ENCODE peak calls at places on chromosomes 7 and 10, in seven cellular contexts. T, M, J, X, N, W and U are unnamed samples.
A peak's percentile ranks its signal among the peaks of the same experiment; 100 is the strongest.

GRCh38 chr10:124626759-124627380 is 117.3 kb downstream of the FAM53B start:
- DNase-seq in N (no peak), J (no peak), W (peak; percentile 47), M (peak; percentile 60), X (no peak), T (peak; percentile 82), U (no peak)

GRCh38 chr10:80540136-80540535 is 2.4 kb downstream of the SH2D4B start:
- DNase-seq in J (no peak), N (no peak), W (no peak), X (no peak), T (no peak), M (no peak), U (no peak)

GRCh38 chr7:101124376-101125056 is 2.4 kb upstream of the SERPINE1 start:
- DNase-seq in N (no peak), T (no peak), X (no peak), W (no peak), J (no peak), M (no peak), U (no peak)

GRCh38 chr7:138089080-138089901 is 13.0 kb downstream of the AKR1D1 start:
- DNase-seq in X (no peak), J (no peak), M (no peak), W (no peak), T (no peak), N (peak; percentile 67), U (no peak)

GRCh38 chr10:69089638-69090599 is 2.0 kb downstream of the SRGN start:
- DNase-seq in J (no peak), N (no peak), T (peak; percentile 95), W (peak; percentile 85), X (peak; percentile 50), M (peak; percentile 96), U (no peak)

GRCh38 chr7:37354661-37355131 is 94.0 kb downstream of the ELMO1 start:
- DNase-seq in X (peak; percentile 56), M (peak; percentile 74), J (peak; percentile 93), W (no peak), T (peak; percentile 90), N (no peak), U (no peak)

GRCh38 chr7:127904706-127905056 is 126.6 kb downstream of the LRRC4 start:
- DNase-seq in N (no peak), J (no peak), M (no peak), W (no peak), T (no peak), X (no peak), U (no peak)

GRCh38 chr10:98391578-98391991 is 23.4 kb downstream of the PYROXD2 start:
- DNase-seq in M (no peak), N (no peak), J (peak; percentile 84), W (peak; percentile 14), X (no peak), T (peak; percentile 84), U (no peak)

GRCh38 chr7:80748302-80749042 is 110.0 kb downstream of the CD36 start:
- DNase-seq in T (no peak), X (no peak), J (no peak), W (no peak), N (no peak), M (no peak), U (no peak)

GRCh38 chr7:28029036-28029435 is 151.6 kb downstream of the JAZF1 start:
- DNase-seq in W (no peak), N (no peak), T (no peak), M (no peak), J (no peak), X (no peak), U (no peak)

GRCh38 chr7:106480161-106480579 is 180.8 kb downstream of the CCDC71L start:
- DNase-seq in N (no peak), J (no peak), X (no peak), W (no peak), M (no peak), T (peak; percentile 87), U (no peak)

GRCh38 chr10:114856544-114857287 is 35.1 kb downstream of the FHIP2A start:
- DNase-seq in J (no peak), X (no peak), T (peak; percentile 44), M (no peak), N (peak; percentile 32), W (no peak), U (peak; percentile 70)

GRCh38 chr10:96831200-96831866 is 765 bp upstream of the LCOR start:
- DNase-seq in X (peak; percentile 60), J (no peak), T (no peak), M (no peak), N (peak; percentile 47), W (no peak), U (no peak)

GRCh38 chr7:142807855-142808460 is 37.2 kb downstream of the PRSS2 start:
- DNase-seq in W (peak; percentile 66), T (peak; percentile 90), M (peak; percentile 83), N (peak; percentile 57), X (no peak), J (no peak), U (peak; percentile 76)

GRCh38 chr7:81603-82342 is 110.6 kb upstream of the FAM20C start:
- DNase-seq in T (no peak), N (no peak), X (no peak), M (no peak), J (peak; percentile 54), W (no peak), U (no peak)

GRCh38 chr7:34939175-34939574 is 98.1 kb downstream of the DPY19L1 start:
- DNase-seq in M (no peak), X (no peak), J (no peak), T (no peak), N (no peak), W (no peak), U (no peak)

GRCh38 chr7:138865843-138866242 is 67.8 kb upstream of the ATP6V0A4 start:
- DNase-seq in X (no peak), N (no peak), M (peak; percentile 56), J (no peak), W (peak; percentile 38), T (peak; percentile 80), U (no peak)

GRCh38 chr10:131396108-131397010 is 84.8 kb upstream of the TCERG1L start:
- DNase-seq in T (no peak), W (no peak), M (no peak), N (no peak), J (no peak), X (no peak), U (no peak)

GRCh38 chr7:92716825-92717580 is 119.4 kb downstream of the CDK6 start:
- DNase-seq in T (no peak), J (no peak), W (no peak), N (no peak), X (no peak), M (no peak), U (no peak)

GRCh38 chr10:78931333-78932083 is 137.3 kb upstream of the ZMIZ1 start:
- DNase-seq in X (no peak), J (peak; percentile 82), N (no peak), T (no peak), M (no peak), W (no peak), U (peak; percentile 42)

GRCh38 chr7:100691676-100692577 is 2.1 kb downstream of the GIGYF1 start:
- DNase-seq in W (peak; percentile 76), J (peak; percentile 87), X (peak; percentile 85), T (peak; percentile 80), N (no peak), M (peak; percentile 73), U (no peak)

GRCh38 chr10:42351745-42352144 is 286.6 kb downstream of the ZNF33B start:
- DNase-seq in W (no peak), N (no peak), T (no peak), X (no peak), M (no peak), J (no peak), U (no peak)

GRCh38 chr10:33434948-33435347 is 100.5 kb upstream of the NRP1 start:
- DNase-seq in W (no peak), X (no peak), J (no peak), M (no peak), N (no peak), T (no peak), U (no peak)

GRCh38 chr10:115989621-115990020 is 283.4 kb downstream of the GFRA1 start:
- DNase-seq in J (no peak), N (no peak), X (no peak), M (no peak), W (no peak), T (no peak), U (no peak)

GRCh38 chr10:84510121-84510520 is 181.7 kb downstream of the CCSER2 start:
- DNase-seq in T (no peak), W (no peak), J (no peak), X (no peak), M (no peak), N (no peak), U (no peak)

GRCh38 chr7:128886391-128887168 is 23.9 kb downstream of the ATP6V1F start:
- DNase-seq in W (no peak), T (no peak), M (no peak), J (no peak), X (no peak), N (no peak), U (no peak)

GRCh38 chr7:37942934-37943610 is 22.6 kb downstream of the EPDR1 start:
- DNase-seq in M (no peak), T (no peak), J (peak; percentile 70), N (peak; percentile 24), W (no peak), X (no peak), U (no peak)

GRCh38 chr7:7719235-7719634 is 828 bp upstream of the RPA3 start:
- DNase-seq in X (no peak), M (peak; percentile 47), W (peak; percentile 36), T (peak; percentile 92), J (no peak), N (peak; percentile 69), U (peak; percentile 39)

GRCh38 chr10:29412452-29413004 is 123.7 kb downstream of the LYZL1 start:
- DNase-seq in X (peak; percentile 19), W (no peak), T (peak; percentile 27), J (no peak), M (no peak), N (no peak), U (no peak)

GRCh38 chr10:101336382-101336781 is 17.6 kb upstream of the BTRC start:
- DNase-seq in T (no peak), M (no peak), N (no peak), W (no peak), J (no peak), X (no peak), U (no peak)

GRCh38 chr7:28732037-28732869 is 225.9 kb downstream of the TRIL start:
- DNase-seq in J (no peak), T (no peak), N (no peak), X (no peak), W (no peak), M (no peak), U (no peak)

GRCh38 chr7:26013551-26014083 is 138.4 kb upstream of the NFE2L3 start:
- DNase-seq in M (no peak), W (no peak), T (no peak), N (no peak), J (no peak), X (no peak), U (no peak)

GRCh38 chr10:133379152-133379800 is at the start of gene PAOX:
- DNase-seq in T (peak; percentile 60), W (peak; percentile 65), J (peak; percentile 83), X (peak; percentile 57), M (peak; percentile 75), N (no peak), U (no peak)

GRCh38 chr10:43027331-43027955 is 49.4 kb upstream of the RET start:
- DNase-seq in N (no peak), T (no peak), W (no peak), M (no peak), X (no peak), J (no peak), U (no peak)

GRCh38 chr10:124644771-124645170 is 99.4 kb downstream of the FAM53B start:
- DNase-seq in J (no peak), W (no peak), N (no peak), M (peak; percentile 27), X (no peak), T (no peak), U (no peak)

GRCh38 chr7:150357277-150357676 is 11.3 kb upstream of the REPIN1 start:
- DNase-seq in X (no peak), J (peak; percentile 41), W (peak; percentile 59), M (peak; percentile 84), N (no peak), T (peak; percentile 85), U (no peak)

GRCh38 chr10:62738916-62739315 is 65.6 kb upstream of the ADO start:
- DNase-seq in X (no peak), N (no peak), M (no peak), J (no peak), W (no peak), T (no peak), U (no peak)

GRCh38 chr10:15579605-15580004 is 140.1 kb downstream of the ITGA8 start:
- DNase-seq in X (no peak), T (no peak), M (no peak), W (no peak), J (no peak), N (no peak), U (no peak)